ENCODE peak calls at places on chromosomes 2 and 18, in five cellular contexts. C, H, J, A and X are unnamed samples.

GRCh38 chr2:54814367-54815155 is 91.1 kb downstream of the EML6 start:
- DNase-seq in H (no peak), J (no peak), C (no peak), A (no peak), X (no peak)

GRCh38 chr2:45312275-45312674 is 298.8 kb downstream of the SRBD1 start:
- DNase-seq in J (no peak), C (no peak), H (no peak), A (no peak), X (no peak)

GRCh38 chr18:7579176-7579922 is 12.2 kb downstream of the PTPRM start:
- DNase-seq in H (no peak), A (no peak), J (no peak), C (no peak), X (no peak)

GRCh38 chr2:40284797-40285196 is 167.1 kb downstream of the SLC8A1 start:
- DNase-seq in J (no peak), H (no peak), A (no peak), C (no peak), X (no peak)

GRCh38 chr2:204365778-204366177 is 179.5 kb upstream of the PARD3B start:
- DNase-seq in A (no peak), H (no peak), C (no peak), J (no peak), X (peak)

GRCh38 chr2:113084249-113085000 is 16.7 kb downstream of the IL1F10 start:
- DNase-seq in A (no peak), H (no peak), J (no peak), C (no peak), X (no peak)

GRCh38 chr2:58064136-58064535 is 17.5 kb downstream of the VRK2 start:
- DNase-seq in A (no peak), J (no peak), C (no peak), H (no peak), X (no peak)

GRCh38 chr2:159832858-159833257 is 34.9 kb upstream of the CD302 start:
- DNase-seq in H (no peak), J (no peak), C (no peak), A (no peak), X (no peak)

GRCh38 chr2:200786826-200787225 is 24.9 kb upstream of the BZW1 start:
- DNase-seq in C (no peak), A (peak), H (no peak), J (no peak), X (no peak)

GRCh38 chr2:190634381-190634780 is 14.5 kb upstream of the NAB1 start:
- DNase-seq in J (no peak), C (no peak), A (no peak), H (no peak), X (no peak)

GRCh38 chr2:217530399-217531100 is 472.2 kb downstream of the TNS1 start:
- DNase-seq in C (no peak), A (peak), J (no peak), H (no peak), X (no peak)

GRCh38 chr2:240622631-240623235 is 2.5 kb upstream of the GPR35 start:
- DNase-seq in J (peak), C (peak), A (peak), H (peak), X (peak)

GRCh38 chr18:61732854-61733253 is 160.0 kb downstream of the RNF152 start:
- DNase-seq in A (peak), C (no peak), J (no peak), H (no peak), X (no peak)

GRCh38 chr2:40041983-40042382 is 262.9 kb upstream of the THUMPD2 start:
- DNase-seq in J (no peak), C (no peak), H (no peak), A (no peak), X (no peak)

GRCh38 chr2:5697554-5697953 is 5.4 kb downstream of the SOX11 start:
- DNase-seq in C (no peak), J (no peak), H (no peak), A (no peak), X (no peak)

GRCh38 chr2:103873719-103874359 is 980.1 kb upstream of the POU3F3 start:
- DNase-seq in J (no peak), H (no peak), C (no peak), A (no peak), X (no peak)

GRCh38 chr2:206482123-206482522 is 38.8 kb downstream of the ADAM23 start:
- DNase-seq in A (no peak), H (no peak), J (no peak), C (no peak), X (no peak)

GRCh38 chr2:157691131-157691530 is 62.5 kb upstream of the ACVR1C start:
- DNase-seq in J (no peak), C (no peak), A (no peak), H (no peak), X (no peak)

GRCh38 chr18:58865714-58866113 is 1.0 kb downstream of the ZNF532 start:
- DNase-seq in H (no peak), J (no peak), A (no peak), C (peak), X (no peak)
- H3K4me3 ChIP-seq in H (peak), J (no peak), A (no peak), C (peak), X (no peak)

DNA sequence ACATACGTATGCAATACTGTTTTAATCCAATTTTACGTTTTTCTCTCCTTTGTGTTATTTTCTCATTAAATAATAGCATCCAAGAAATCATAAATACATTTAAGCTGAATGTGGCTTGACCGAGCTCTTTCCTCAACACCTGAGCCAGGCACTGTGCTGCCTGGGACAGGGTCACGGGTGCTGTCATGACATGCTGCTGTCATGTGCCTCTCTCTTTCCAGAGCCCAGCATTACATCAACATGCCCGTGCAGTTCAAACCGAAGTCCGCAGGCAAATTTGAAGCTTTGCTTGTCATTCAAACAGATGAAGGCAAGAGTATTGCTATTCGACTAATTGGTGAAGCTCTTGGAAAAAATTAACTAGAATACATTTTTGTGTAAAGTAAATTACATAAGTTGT is 94.1 kb upstream of the LDLRAD4 start:
- DNase-seq in J (no peak), H (no peak), A (no peak), C (no peak), X (no peak)
- TF ChIP-seq CTCF in J (no peak), H (no peak), A (no peak), C (no peak), X (no peak)

GRCh38 chr18:48835745-48836191 is 115.0 kb downstream of the SMAD7 start:
- DNase-seq in C (no peak), A (peak), J (no peak), H (no peak), X (no peak)

GRCh38 chr18:48833701-48834394 is 116.9 kb downstream of the SMAD7 start:
- DNase-seq in A (peak), J (peak), H (no peak), C (no peak), X (peak)

GRCh38 chr18:48835119-48835518 is 115.6 kb downstream of the SMAD7 start:
- DNase-seq in A (peak), J (no peak), H (no peak), C (no peak), X (no peak)

GRCh38 chr18:48832961-48833700 is 117.6 kb downstream of the SMAD7 start:
- DNase-seq in H (no peak), A (peak), J (peak), C (no peak), X (peak)

DNA sequence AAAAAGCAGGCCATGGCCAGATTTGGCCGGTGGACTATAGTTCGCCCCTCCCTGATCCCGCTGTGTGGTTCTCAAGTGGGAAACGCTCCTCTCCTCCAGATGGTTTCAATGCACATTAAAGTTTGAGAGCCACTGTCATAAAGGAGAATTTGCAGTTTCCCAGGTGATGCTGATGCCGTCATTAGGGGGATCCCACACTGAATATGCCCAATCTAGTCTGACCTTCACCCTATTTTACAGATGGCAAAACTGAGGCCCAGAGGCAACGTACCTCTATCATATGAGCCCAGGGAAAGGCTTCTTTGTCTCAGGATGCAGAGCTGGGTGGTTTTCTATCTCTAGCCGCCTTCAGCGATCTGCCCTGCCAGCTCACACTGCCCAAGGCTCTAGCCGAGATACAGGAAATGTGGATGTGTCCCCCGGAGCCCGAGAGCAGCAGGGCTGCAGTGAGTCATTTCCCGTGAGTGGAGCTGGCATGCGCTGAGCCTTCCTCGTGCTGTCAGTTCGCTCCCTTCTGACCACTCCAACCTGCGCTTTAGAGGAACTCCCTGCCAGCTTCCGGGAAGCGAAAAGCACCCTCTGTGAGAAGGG is 116.2 kb downstream of the SMAD7 start:
- DNase-seq in J (peak), A (peak), H (no peak), C (peak), X (no peak)
- H3K4me3 ChIP-seq in J (no peak), A (no peak), H (peak), C (no peak), X (no peak)

GRCh38 chr18:59140287-59140885 is 702 bp downstream of the SEC11C start:
- DNase-seq in C (no peak), H (no peak), A (peak), J (peak), X (peak)
- TF ChIP-seq CTCF in C (no peak), H (no peak), A (no peak), J (no peak), X (peak)

GRCh38 chr2:951224-952006 is 766 bp downstream of the SNTG2 start:
- DNase-seq in A (no peak), H (no peak), J (no peak), C (no peak), X (no peak)
- H3K4me3 ChIP-seq in A (peak), H (no peak), J (peak), C (peak), X (peak)

GRCh38 chr2:118794546-118794945 is 52.9 kb downstream of the EN1 start:
- DNase-seq in A (no peak), H (no peak), C (no peak), J (no peak), X (no peak)
- TF ChIP-seq CTCF in A (no peak), H (no peak), C (no peak), J (no peak), X (no peak)